ENCODE peak calls at places on chromosome 22, in ten cellular contexts. G, V, P, K, U, Y, W, E, H and R are unnamed samples.

GRCh38 chr22:17712441-17712840 is 61.8 kb downstream of the BID start:
- DNase-seq in Y (no peak), G (no peak), H (no peak), W (no peak), V (peak), E (no peak), U (no peak), K (no peak), P (no peak), R (no peak)

GRCh38 chr22:27238935-27239510 is 562.5 kb downstream of the MN1 start:
- DNase-seq in W (peak), Y (no peak), P (peak), E (no peak), U (no peak), G (no peak), K (peak), V (peak), H (peak), R (no peak)

GRCh38 chr22:35837328-35837727 is 119.7 kb downstream of the APOL5 start:
- DNase-seq in U (no peak), V (no peak), K (no peak), G (no peak), E (no peak), P (no peak), Y (no peak), W (no peak), H (no peak), R (no peak)

GRCh38 chr22:22768885-22769284 is 118.7 kb upstream of the IGLL5 start:
- DNase-seq in U (no peak), H (no peak), Y (no peak), G (no peak), P (no peak), V (no peak), E (no peak), W (no peak), K (no peak), R (no peak)

GRCh38 chr22:48824673-48825651 is 1002.7 kb downstream of the BRD1 start:
- DNase-seq in V (no peak), U (no peak), G (no peak), P (no peak), K (no peak), W (no peak), H (no peak), E (no peak), Y (peak), R (no peak)

GRCh38 chr22:40385041-40385782 is 14.8 kb downstream of the SGSM3 start:
- DNase-seq in G (no peak), Y (no peak), V (no peak), K (no peak), W (no peak), H (no peak), U (no peak), E (no peak), P (no peak), R (no peak)

GRCh38 chr22:23564276-23564675 is 15.8 kb downstream of the IGLL1 start:
- DNase-seq in H (no peak), U (no peak), W (no peak), G (no peak), P (no peak), Y (no peak), K (no peak), E (no peak), V (no peak), R (no peak)

GRCh38 chr22:45007946-45008852 is 1.6 kb downstream of the PHF21B start:
- DNase-seq in Y (peak), P (no peak), W (no peak), G (no peak), V (peak), U (no peak), E (no peak), K (no peak), H (no peak), R (no peak)